ENCODE peak calls at places on chromosomes 3 and 15, in six cellular contexts. I is H1, C is GM12878, V is GM23338, U is K562, Z is HepG2. K is an unnamed sample.

GRCh38 chr15:41571948-41572347 is 12.9 kb downstream of the TYRO3 start:
- DNase-seq in I (no peak), C (no peak), V (no peak), U (no peak), Z (no peak), K (no peak)

GRCh38 chr3:25781145-25781757 is 2.0 kb downstream of the NGLY1 start:
- DNase-seq in I (no peak), C (no peak), V (no peak), U (no peak), Z (no peak), K (no peak)

GRCh38 chr15:94028809-94029208 is 202.6 kb upstream of the MCTP2 start:
- DNase-seq in I (no peak), C (no peak), V (no peak), U (no peak), Z (no peak), K (no peak)

GRCh38 chr15:32825219-32825618 is 107.4 kb downstream of the GREM1 start:
- DNase-seq in I (no peak), C (no peak), V (no peak), U (no peak), Z (no peak), K (no peak)

GRCh38 chr3:183937601-183938286 is 53.1 kb upstream of the PARL start:
- DNase-seq in I (no peak), C (no peak), V (no peak), U (no peak), Z (no peak), K (no peak)

GRCh38 chr15:22974745-22975144 is 5.4 kb downstream of the CYFIP1 start:
- DNase-seq in I (no peak), C (no peak), V (no peak), U (no peak), Z (no peak), K (no peak)

GRCh38 chr3:102979682-102980378 is 545.0 kb downstream of the ZPLD1 start:
- DNase-seq in I (no peak), C (no peak), V (no peak), U (no peak), Z (no peak), K (no peak)

GRCh38 chr3:151552589-151552988 is 91.7 kb upstream of the IGSF10 start:
- DNase-seq in I (no peak), C (no peak), V (no peak), U (no peak), Z (no peak), K (no peak)

GRCh38 chr3:123559040-123559861 is 25.6 kb downstream of the HACD2 start:
- DNase-seq in I (no peak), C (no peak), V (peak; percentile 87), U (peak; percentile 28), Z (peak; percentile 39), K (no peak)

GRCh38 chr15:80090879-80091503 is 31.5 kb downstream of the ZFAND6 start:
- DNase-seq in I (no peak), C (no peak), V (no peak), U (no peak), Z (no peak), K (no peak)

GRCh38 chr3:192229866-192230265 is 497.5 kb downstream of the FGF12 start:
- DNase-seq in I (no peak), C (no peak), V (no peak), U (no peak), Z (no peak), K (no peak)

GRCh38 chr15:40445411-40446055 is 4.8 kb downstream of the BAHD1 start:
- DNase-seq in I (no peak), C (no peak), V (peak; percentile 42), U (no peak), Z (no peak), K (no peak)

GRCh38 chr3:193872265-193872753 is 263.6 kb upstream of the HES1 start:
- DNase-seq in I (no peak), C (no peak), V (no peak), U (peak; percentile 46), Z (peak; percentile 70), K (no peak)

GRCh38 chr15:88900309-88900981 is 5.1 kb upstream of the HAPLN3 start:
- DNase-seq in I (no peak), C (no peak), V (no peak), U (no peak), Z (no peak), K (no peak)
- TF ChIP-seq CREB1 in I (no peak), C (no peak), V (no peak), U (no peak), Z (no peak), K (no peak)

GRCh38 chr3:62368705-62369475 is 4.5 kb downstream of the FEZF2 start:
- DNase-seq in I (no peak), C (no peak), V (peak; percentile 82), U (no peak), Z (no peak), K (peak; percentile 77)
- TF ChIP-seq CTCF in I (peak; percentile 58), C (no peak), V (peak; percentile 71), U (peak; percentile 19), Z (no peak), K (no peak)

GRCh38 chr15:57962887-57963286 is 102.6 kb downstream of the ALDH1A2 start:
- DNase-seq in I (no peak), C (no peak), V (no peak), U (no peak), Z (no peak), K (no peak)
- TF ChIP-seq CREB1 in I (no peak), C (no peak), V (no peak), U (no peak), Z (no peak), K (no peak)

GRCh38 chr3:134757549-134758069 is 37.5 kb upstream of the EPHB1 start:
- DNase-seq in I (no peak), C (no peak), V (no peak), U (no peak), Z (no peak), K (no peak)

GRCh38 chr3:134753999-134754742 is 40.9 kb upstream of the EPHB1 start:
- DNase-seq in I (no peak), C (no peak), V (peak; percentile 25), U (no peak), Z (no peak), K (no peak)

GRCh38 chr3:134755821-134756220 is 39.2 kb upstream of the EPHB1 start:
- DNase-seq in I (no peak), C (no peak), V (no peak), U (no peak), Z (no peak), K (no peak)

GRCh38 chr3:134752761-134753461 is 42.1 kb upstream of the EPHB1 start:
- DNase-seq in I (no peak), C (no peak), V (no peak), U (no peak), Z (no peak), K (no peak)

DNA sequence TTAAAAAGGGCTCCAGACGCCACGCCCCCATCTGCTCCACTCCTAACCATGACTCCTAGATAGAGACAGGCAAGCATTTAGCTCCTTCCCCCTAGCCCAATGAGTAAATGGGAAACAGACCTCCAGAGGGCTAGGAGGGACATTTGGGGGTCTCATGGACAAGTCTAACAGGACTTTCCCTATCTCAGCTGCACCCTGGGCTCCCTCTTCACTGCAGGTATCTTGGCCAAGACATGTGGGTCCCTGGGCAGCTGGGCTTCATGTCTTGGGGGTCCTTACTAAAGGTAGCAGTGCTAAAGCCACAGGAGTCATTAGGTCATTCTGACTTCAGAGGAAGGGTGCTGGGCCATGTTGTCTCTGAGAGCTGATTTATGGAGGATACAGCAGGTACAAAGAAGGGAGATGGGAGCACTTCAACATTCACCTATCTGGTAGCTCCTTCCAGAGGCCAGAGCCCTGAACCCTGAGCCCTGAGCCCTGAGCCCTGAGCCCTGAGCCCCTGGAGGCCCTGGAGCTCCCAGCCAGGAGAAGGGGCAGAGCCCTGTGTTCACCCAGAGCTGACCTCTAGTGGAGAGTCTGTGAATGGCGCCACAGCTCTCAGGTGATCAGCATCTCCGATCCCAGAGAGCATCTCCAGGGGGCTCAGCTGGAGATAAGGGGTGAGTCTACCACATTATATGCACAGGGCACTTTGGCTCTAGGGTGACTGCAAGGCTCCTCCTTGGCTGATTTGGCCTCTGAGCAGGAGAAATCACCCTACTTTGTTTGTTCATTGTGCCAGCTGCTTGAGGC is 40.1 kb upstream of the EPHB1 start:
- DNase-seq in I (peak; percentile 19), C (no peak), V (peak; percentile 76), U (peak; percentile 58), Z (peak; percentile 29), K (peak; percentile 85)
- TF ChIP-seq CTCF in I (peak; percentile 87), C (peak; percentile 63), V (peak; percentile 70), U (peak; percentile 59), Z (peak; percentile 70), K (peak; percentile 75)

DNA sequence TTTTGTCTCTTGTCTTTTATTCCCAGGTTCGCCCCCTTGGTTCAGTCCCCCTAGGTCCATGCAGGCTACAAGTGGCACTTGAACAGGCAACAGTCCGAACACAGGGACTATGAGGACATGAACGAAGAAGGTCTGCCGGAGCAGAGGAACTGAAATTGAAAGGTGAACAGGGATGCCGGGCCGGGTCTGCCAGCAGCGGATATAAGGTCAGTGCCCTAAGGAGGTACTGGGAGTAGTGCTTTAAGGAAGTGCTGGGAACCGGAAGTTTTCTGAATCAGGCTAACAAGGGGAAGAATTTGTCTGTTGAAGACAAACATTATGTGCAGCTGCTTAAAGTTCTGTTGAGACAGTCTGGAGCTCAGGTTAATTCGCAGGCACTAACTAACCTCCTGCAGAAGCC is 46.8 kb downstream of the LSM3 start:
- DNase-seq in I (no peak), C (no peak), V (no peak), U (no peak), Z (no peak), K (no peak)
- TF ChIP-seq CREB1 in I (no peak), C (no peak), V (no peak), U (no peak), Z (no peak), K (no peak)

GRCh38 chr3:65617209-65617608 is 421.5 kb downstream of the MAGI1 start:
- DNase-seq in I (no peak), C (no peak), V (no peak), U (peak; percentile 12), Z (no peak), K (no peak)
- TF ChIP-seq CTCF in I (no peak), C (no peak), V (no peak), U (no peak), Z (no peak), K (no peak)

GRCh38 chr3:197151562-197151961 is 121.9 kb upstream of the MELTF start:
- DNase-seq in I (no peak), C (no peak), V (no peak), U (peak; percentile 25), Z (peak; percentile 28), K (no peak)
- TF ChIP-seq CREB1 in I (no peak), C (no peak), V (no peak), U (no peak), Z (no peak), K (no peak)

K was measured in WTC11.